ENCODE peak calls at places on chromosomes 5 and 9, in four cellular contexts. I is endothelial cell, D is kidney, Q is IMR-90. S is an unnamed sample.

GRCh38 chr9:88973281-88974045 is 17.8 kb upstream of the S1PR3 start:
- DNase-seq in I (no peak), D (no peak), Q (no peak), S (no peak)

GRCh38 chr5:173602423-173602822 is 14.0 kb downstream of the BOD1 start:
- DNase-seq in I (no peak), D (no peak), Q (peak), S (peak)

GRCh38 chr5:153402550-153402949 is 87.9 kb upstream of the GRIA1 start:
- DNase-seq in I (no peak), D (no peak), Q (no peak), S (peak)

GRCh38 chr5:61319388-61320146 is 12.5 kb upstream of the ZSWIM6 start:
- DNase-seq in I (no peak), D (no peak), Q (no peak), S (no peak)

GRCh38 chr9:71746753-71747115 is 21.6 kb downstream of the CEMIP2 start:
- DNase-seq in I (no peak), D (no peak), Q (no peak), S (no peak)

GRCh38 chr9:118659011-118659410 is 710.2 kb downstream of the BRINP1 start:
- DNase-seq in I (no peak), D (no peak), Q (no peak), S (no peak)

GRCh38 chr5:88708021-88708420 is 175.0 kb downstream of the MEF2C start:
- DNase-seq in I (no peak), D (no peak), Q (no peak), S (no peak)

GRCh38 chr9:14119694-14120514 is 194.0 kb downstream of the NFIB start:
- DNase-seq in I (no peak), D (no peak), Q (peak), S (peak)

GRCh38 chr5:5398046-5398445 is 24.4 kb upstream of the ICE1 start:
- DNase-seq in I (no peak), D (no peak), Q (no peak), S (no peak)

GRCh38 chr9:37283730-37284235 is 138.7 kb upstream of the GRHPR start:
- DNase-seq in I (no peak), D (no peak), Q (peak), S (peak)

GRCh38 chr5:100903036-100903887 is at the start of gene ST8SIA4:
- DNase-seq in I (peak), D (peak), Q (peak), S (no peak)

GRCh38 chr9:126411948-126412284 is 85.3 kb downstream of the MVB12B start:
- DNase-seq in I (no peak), D (no peak), Q (no peak), S (no peak)

GRCh38 chr9:99819484-99820329 is 2.0 kb upstream of the NR4A3 start:
- DNase-seq in I (peak), D (peak), Q (peak), S (peak)

GRCh38 chr5:142981886-142982820 is 212.0 kb downstream of the ARHGAP26 start:
- DNase-seq in I (no peak), D (peak), Q (peak), S (peak)

GRCh38 chr9:112838342-112838741 is 52.3 kb downstream of the SLC46A2 start:
- DNase-seq in I (no peak), D (no peak), Q (no peak), S (no peak)

GRCh38 chr5:166845044-166845443 is 1446.4 kb upstream of the WWC1 start:
- DNase-seq in I (peak), D (no peak), Q (no peak), S (no peak)

GRCh38 chr5:126938461-126938860 is 91.9 kb downstream of the MARCHF3 start:
- DNase-seq in I (no peak), D (no peak), Q (peak), S (peak)

GRCh38 chr9:89748020-89748670 is 143.3 kb downstream of the GADD45G start:
- DNase-seq in I (no peak), D (peak), Q (no peak), S (no peak)

GRCh38 chr9:123871781-123872180 is 58.1 kb downstream of the DENND1A start:
- DNase-seq in I (no peak), D (no peak), Q (no peak), S (no peak)

DNA sequence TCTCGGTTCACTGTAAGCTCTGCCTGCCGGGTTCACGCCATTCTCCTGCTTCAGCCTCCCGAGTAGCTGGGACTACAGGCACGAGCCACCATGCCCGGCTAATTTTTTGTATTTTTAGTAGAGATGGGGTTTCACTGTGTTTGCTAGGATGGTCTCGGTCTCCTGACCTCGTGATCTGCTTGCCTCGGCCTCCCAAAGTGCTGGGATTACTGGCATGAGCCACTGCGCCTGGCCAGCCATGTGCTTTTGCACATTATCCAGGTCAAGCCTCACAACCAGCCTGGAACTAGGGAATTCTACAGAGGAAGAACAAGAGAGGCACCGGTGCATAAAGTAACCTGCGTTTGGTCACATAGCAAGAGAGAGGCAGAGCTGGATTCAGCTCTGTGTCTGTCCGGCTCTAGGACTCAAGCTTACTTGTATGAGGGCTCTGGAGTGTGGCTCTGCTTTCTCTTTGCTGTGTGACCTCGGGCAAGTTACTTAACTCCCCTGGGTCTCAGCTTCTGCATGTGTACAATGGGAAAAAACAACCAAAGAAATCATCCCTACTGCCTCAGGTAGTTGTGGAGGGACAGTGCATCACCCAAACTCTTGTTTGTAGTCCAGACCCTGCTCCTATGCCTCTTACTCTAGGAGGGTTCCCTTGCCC is 6.3 kb downstream of the FGF18 start:
- DNase-seq in I (no peak), D (peak), Q (no peak), S (no peak)
- TF ChIP-seq CTCF in I (no peak), D (no peak), Q (no peak), S (no peak)

GRCh38 chr9:136596219-136596616 is 50.4 kb upstream of the NOTCH1 start:
- DNase-seq in I (no peak), D (peak), Q (no peak), S (no peak)

GRCh38 chr9:136596630-136597031 is 50.8 kb upstream of the NOTCH1 start:
- DNase-seq in I (no peak), D (peak), Q (no peak), S (no peak)

GRCh38 chr9:136599074-136599531 is 53.3 kb upstream of the NOTCH1 start:
- DNase-seq in I (no peak), D (peak), Q (no peak), S (no peak)

GRCh38 chr9:136597141-136597885 is 51.5 kb upstream of the NOTCH1 start:
- DNase-seq in I (no peak), D (peak), Q (no peak), S (no peak)

GRCh38 chr9:136597965-136598364 is 52.1 kb upstream of the NOTCH1 start:
- DNase-seq in I (no peak), D (peak), Q (no peak), S (no peak)
- TF ChIP-seq CTCF in I (no peak), D (no peak), Q (no peak), S (peak)

GRCh38 chr5:177987326-177987725 is 8.7 kb downstream of the PROP1 start:
- DNase-seq in I (no peak), D (no peak), Q (no peak), S (no peak)
- TF ChIP-seq CTCF in I (no peak), D (no peak), Q (no peak), S (no peak)

DNA sequence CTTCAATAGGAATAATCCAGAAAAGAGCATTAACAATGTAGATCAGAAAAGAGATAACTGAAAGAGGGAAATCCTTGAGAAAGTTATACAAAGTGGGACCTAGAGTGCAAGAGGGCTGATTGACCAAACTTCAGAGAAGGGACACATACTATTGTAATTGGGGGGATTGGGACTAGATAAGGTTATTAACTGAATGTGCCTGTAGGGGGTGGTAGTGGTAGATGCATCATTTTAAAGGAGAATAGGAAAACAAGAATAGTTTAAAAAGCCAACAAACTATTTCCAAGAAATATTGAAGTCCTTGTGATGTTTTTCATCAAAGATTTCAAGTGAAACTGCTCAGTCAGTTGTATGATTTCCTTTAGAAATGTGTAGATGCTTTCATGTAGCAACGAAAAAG is 468.5 kb downstream of the TAF11L14 start:
- DNase-seq in I (no peak), D (no peak), Q (no peak), S (no peak)
- TF ChIP-seq CTCF in I (peak), D (no peak), Q (no peak), S (no peak)

GRCh38 chr5:134559672-134560071 is 34.2 kb downstream of the JADE2 start:
- DNase-seq in I (no peak), D (no peak), Q (no peak), S (no peak)

GRCh38 chr5:134563962-134564361 is 38.5 kb downstream of the JADE2 start:
- DNase-seq in I (no peak), D (no peak), Q (no peak), S (no peak)

GRCh38 chr5:134560698-134561097 is 35.2 kb downstream of the JADE2 start:
- DNase-seq in I (no peak), D (peak), Q (no peak), S (no peak)

GRCh38 chr5:134564396-134564795 is 38.9 kb downstream of the JADE2 start:
- DNase-seq in I (no peak), D (no peak), Q (no peak), S (no peak)

GRCh38 chr5:134561871-134562296 is 36.4 kb downstream of the JADE2 start:
- DNase-seq in I (peak), D (peak), Q (peak), S (peak)
- TF ChIP-seq CTCF in I (peak), D (peak), Q (peak), S (peak)

GRCh38 chr9:581673-582497 is 259.6 kb upstream of the DMRT1 start:
- DNase-seq in I (peak), D (no peak), Q (no peak), S (no peak)
- TF ChIP-seq CTCF in I (peak), D (peak), Q (peak), S (peak)

GRCh38 chr5:123664961-123665360 is 153.0 kb downstream of the CSNK1G3 start:
- DNase-seq in I (no peak), D (no peak), Q (no peak), S (no peak)

GRCh38 chr5:123670981-123671557 is 159.1 kb downstream of the CSNK1G3 start:
- DNase-seq in I (peak), D (no peak), Q (peak), S (peak)

GRCh38 chr5:123665822-123666371 is 153.9 kb downstream of the CSNK1G3 start:
- DNase-seq in I (no peak), D (no peak), Q (no peak), S (no peak)
- TF ChIP-seq CTCF in I (no peak), D (no peak), Q (no peak), S (peak)